ENCODE peak calls at places on chromosomes 4 and X, in five cellular contexts. F, A, P, V and R are unnamed samples.
A peak's percentile ranks its signal among the peaks of the same experiment; 100 is the strongest.

GRCh38 chr4:127622621-127622922 is 10.2 kb upstream of the INTU start:
- DNase-seq in A (no peak), P (no peak), V (no peak), F (no peak), R (no peak)

GRCh38 chr4:52560844-52561280 is 98.2 kb downstream of the USP46 start:
- DNase-seq in A (no peak), V (no peak), F (no peak), P (no peak), R (no peak)

GRCh38 chr4:167897116-167897515 is 195.2 kb upstream of the ANXA10 start:
- DNase-seq in A (no peak), F (peak; percentile 15), P (peak; percentile 23), V (peak; percentile 51), R (no peak)

GRCh38 chrX:154458954-154459829 is 1.1 kb downstream of the PLXNA3 start:
- DNase-seq in P (no peak), F (peak; percentile 70), A (peak; percentile 34), V (peak; percentile 67), R (peak; percentile 13)

GRCh38 chr4:113701156-113701555 is 60.4 kb downstream of the CAMK2D start:
- DNase-seq in V (no peak), A (no peak), F (no peak), P (no peak), R (no peak)

GRCh38 chrX:131032646-131033230 is 25.4 kb upstream of the ARHGAP36 start:
- DNase-seq in V (no peak), P (no peak), F (no peak), A (no peak), R (no peak)

GRCh38 chr4:56773346-56773745 is 48.2 kb downstream of the SPINK2 start:
- DNase-seq in F (no peak), A (no peak), P (no peak), V (no peak), R (no peak)

GRCh38 chr4:183097251-183098079 is 1.6 kb upstream of the WWC2 start:
- DNase-seq in V (no peak), P (no peak), A (no peak), F (no peak), R (no peak)

GRCh38 chrX:41333744-41333993 is 293 bp upstream of the DDX3X start:
- DNase-seq in A (peak; percentile 85), V (no peak), P (peak; percentile 81), F (no peak), R (peak; percentile 90)

GRCh38 chr4:80197132-80197573 is at the start of gene PRDM8:
- DNase-seq in P (no peak), A (no peak), F (peak; percentile 88), V (no peak), R (no peak)

GRCh38 chrX:39205467-39205866 is 404.2 kb downstream of the MID1IP1 start:
- DNase-seq in V (no peak), P (no peak), A (no peak), F (no peak), R (no peak)

GRCh38 chrX:110569506-110569905 is 210.9 kb downstream of the RTL9 start:
- DNase-seq in V (no peak), P (no peak), A (no peak), F (no peak), R (no peak)

GRCh38 chrX:3501833-3502535 is 155.5 kb upstream of the MXRA5 start:
- DNase-seq in F (no peak), P (no peak), A (no peak), V (no peak), R (no peak)

GRCh38 chr4:80340036-80340435 is 4.5 kb downstream of the CFAP299 start:
- DNase-seq in V (no peak), A (no peak), F (no peak), P (no peak), R (no peak)

GRCh38 chrX:122552291-122552800 is 631.7 kb upstream of the GRIA3 start:
- DNase-seq in A (no peak), V (no peak), F (no peak), P (no peak), R (no peak)

GRCh38 chr4:52852041-52852440 is 10.1 kb upstream of the RASL11B start:
- DNase-seq in V (no peak), P (no peak), A (no peak), F (no peak), R (no peak)

GRCh38 chrX:132858018-132858417 is 100.4 kb downstream of the HS6ST2 start:
- DNase-seq in P (no peak), V (no peak), F (no peak), A (peak; percentile 24), R (no peak)
- TF ChIP-seq CTCF in P (no peak), V (no peak), F (no peak), A (no peak), R (no peak)

GRCh38 chr4:163701915-163702314 is 207.4 kb downstream of the TMA16 start:
- DNase-seq in V (no peak), A (no peak), P (no peak), F (no peak), R (no peak)
- H3K9me2 ChIP-seq in V (no peaks in the 10 kb centered on the region), A (no peaks in the 10 kb centered on the region), P (no peaks in the 10 kb centered on the region), F (peaks cover 11% of the 10 kb centered on the region), R (no peaks in the 10 kb centered on the region)

GRCh38 chr4:7004331-7004730 is 38.8 kb upstream of the TADA2B start:
- DNase-seq in P (no peak), F (no peak), V (no peak), A (no peak), R (no peak)
- H4K20me1 ChIP-seq in P (no peaks in the 10 kb centered on the region), F (no peaks in the 10 kb centered on the region), V (no peaks in the 10 kb centered on the region), A (peaks cover 4% of the 10 kb centered on the region), R (no peaks in the 10 kb centered on the region)

GRCh38 chr4:187865914-187866313 is 129.7 kb upstream of the ZFP42 start:
- DNase-seq in P (peak; percentile 8), V (no peak), F (peak; percentile 9), A (no peak), R (no peak)
- TF ChIP-seq CTCF in P (peak; percentile 13), V (no peak), F (no peak), A (no peak), R (no peak)

GRCh38 chr4:70061980-70062379 is 11.7 kb downstream of the HTN1 start:
- DNase-seq in A (peak; percentile 75), V (no peak), F (no peak), P (no peak), R (no peak)
- H3K9me2 ChIP-seq in A (no peaks in the 10 kb centered on the region), V (no peaks in the 10 kb centered on the region), F (no peaks in the 10 kb centered on the region), P (no peaks in the 10 kb centered on the region), R (no peaks in the 10 kb centered on the region)

DNA sequence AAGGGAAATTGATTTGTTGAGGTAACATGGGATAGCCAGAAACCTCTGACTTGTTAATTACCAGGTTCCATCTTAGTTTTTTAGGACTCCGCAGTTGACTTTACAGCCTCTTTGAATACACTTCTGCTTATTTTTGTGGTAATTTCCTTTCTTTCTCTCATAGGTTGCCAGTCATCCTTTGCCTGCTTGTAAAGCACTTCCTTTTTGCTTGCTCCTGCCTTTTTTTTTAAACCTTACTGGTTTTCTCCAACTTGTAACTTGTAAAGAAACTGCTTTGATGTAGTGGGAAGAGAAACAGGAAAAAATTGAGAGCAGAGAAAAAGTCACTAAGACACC is 2.6 kb downstream of the PGK1 start:
- DNase-seq in F (no peak), V (no peak), P (no peak), A (no peak), R (no peak)
- H4K20me1 ChIP-seq in F (peaks cover 65% of the 10 kb centered on the region), V (peaks cover 65% of the 10 kb centered on the region), P (peaks cover 29% of the 10 kb centered on the region), A (peaks cover 33% of the 10 kb centered on the region), R (peaks cover 51% of the 10 kb centered on the region)

GRCh38 chr4:8583655-8584025 is 3.4 kb downstream of the GPR78 start:
- DNase-seq in F (no peak), V (no peak), P (no peak), A (no peak), R (no peak)

GRCh38 chr4:8585721-8586161 is 5.5 kb downstream of the GPR78 start:
- DNase-seq in P (no peak), V (no peak), F (no peak), A (no peak), R (no peak)

GRCh38 chr4:8586246-8586645 is 6.1 kb downstream of the GPR78 start:
- DNase-seq in P (no peak), V (no peak), F (no peak), A (no peak), R (no peak)

GRCh38 chr4:8586671-8587468 is 5.7 kb upstream of the CPZ start:
- DNase-seq in V (no peak), A (peak; percentile 36), P (no peak), F (no peak), R (peak; percentile 11)

DNA sequence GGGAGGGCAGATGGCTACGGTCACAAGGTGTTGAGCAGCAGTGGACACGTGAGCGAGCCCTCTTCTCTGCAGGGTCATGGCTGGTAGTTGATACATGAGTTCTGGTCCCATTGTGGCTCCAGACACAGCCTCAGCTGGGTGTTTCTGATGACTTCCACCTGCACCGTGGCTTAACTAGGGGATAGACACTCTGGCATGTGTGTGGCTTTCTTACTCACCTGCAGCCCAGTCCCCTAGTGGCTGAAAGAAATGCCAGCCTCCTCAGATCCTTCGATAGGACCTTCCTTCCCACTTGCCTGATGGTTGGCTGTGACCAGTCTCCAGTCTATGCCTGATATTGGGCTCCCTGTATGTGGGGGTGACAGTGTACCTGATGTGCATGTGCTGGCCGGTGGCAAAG is 5.0 kb downstream of the GPR78 start:
- DNase-seq in F (no peak), P (no peak), V (no peak), A (peak; percentile 15), R (no peak)
- TF ChIP-seq CTCF in F (no peak), P (peak; percentile 66), V (peak; percentile 38), A (peak; percentile 40), R (no peak)

GRCh38 chrX:87160435-87161010 is 357.1 kb upstream of the KLHL4 start:
- DNase-seq in A (no peak), F (no peak), P (no peak), V (no peak), R (no peak)
- H3K9me2 ChIP-seq in A (no peaks in the 10 kb centered on the region), F (no peaks in the 10 kb centered on the region), P (no peaks in the 10 kb centered on the region), V (no peaks in the 10 kb centered on the region), R (no peaks in the 10 kb centered on the region)

DNA sequence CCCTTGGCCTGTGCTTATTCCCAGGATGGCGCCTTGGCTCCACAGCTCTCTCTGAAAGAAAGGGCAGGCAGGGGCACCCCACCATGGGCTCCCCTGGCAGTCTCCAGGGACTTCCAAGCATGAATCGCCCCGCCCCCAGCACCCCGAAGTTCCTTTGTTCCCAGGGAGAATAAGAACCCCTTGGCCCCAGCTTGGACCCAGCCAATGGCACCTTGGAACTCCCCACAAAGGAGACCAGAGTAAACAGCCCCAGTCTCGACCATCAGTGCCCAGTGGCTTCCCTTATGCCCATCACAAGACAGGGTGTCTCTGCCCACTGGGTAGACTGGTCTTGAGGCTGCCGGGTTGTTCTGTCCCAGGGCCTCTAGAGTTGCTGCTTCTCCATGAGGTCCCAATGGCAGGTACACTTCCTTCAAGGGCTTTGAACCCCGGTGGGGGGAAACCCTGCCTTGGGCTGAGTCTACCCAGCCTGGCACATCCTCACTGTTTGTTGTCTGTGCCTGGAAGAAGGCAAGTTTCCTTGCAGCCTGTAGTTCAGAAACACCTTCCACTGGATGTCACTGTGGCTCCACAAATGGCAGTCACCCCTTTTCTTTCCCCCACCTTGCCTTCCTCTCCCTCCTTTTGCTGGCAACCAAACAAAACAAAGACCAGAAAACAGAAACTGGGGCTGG is 30.8 kb downstream of the NBDY start:
- DNase-seq in P (no peak), F (no peak), V (no peak), A (peak; percentile 15), R (no peak)
- H4K20me1 ChIP-seq in P (no peaks in the 10 kb centered on the region), F (peaks cover 3% of the 10 kb centered on the region), V (no peaks in the 10 kb centered on the region), A (no peaks in the 10 kb centered on the region), R (no peaks in the 10 kb centered on the region)